ENCODE peak calls at places on chromosomes 6 and 20, in ten cellular contexts. D is RWPE2, M is dorsolateral prefrontal cortex, G is PC-3, W is tibial nerve, K is colonic mucosa, V is left ventricle myocardium inferior, S is brain microvascular endothelial cell, C is heart left ventricle, R is body of pancreas. I is an unnamed sample.

GRCh38 chr6:143765422-143766184 is 77.5 kb upstream of the LTV1 start:
- DNase-seq in G (no peak), K (no peak), M (no peak), R (no peak), S (no peak), V (no peak), D (no peak), W (no peak), C (no peak), I (no peak)

GRCh38 chr20:33076662-33077398 is 2.6 kb upstream of the BPIFB4 start:
- DNase-seq in V (no peak), R (no peak), G (peak; percentile 39), S (no peak), W (no peak), M (no peak), K (no peak), C (no peak), D (no peak), I (no peak)

GRCh38 chr6:150491796-150492142 is 107.9 kb upstream of the PLEKHG1 start:
- DNase-seq in M (no peak), K (no peak), S (no peak), V (no peak), G (no peak), D (no peak), R (no peak), C (no peak), W (no peak), I (no peak)

GRCh38 chr6:18387061-18387721 is at the start of gene RNF144B:
- DNase-seq in W (peak; percentile 45), V (peak; percentile 83), G (peak; percentile 94), S (peak; percentile 56), K (peak; percentile 90), R (peak; percentile 88), C (peak; percentile 82), M (peak; percentile 71), D (peak; percentile 91), I (peak; percentile 63)

GRCh38 chr6:51292659-51293058 is 474.0 kb downstream of the TFAP2B start:
- DNase-seq in S (peak; percentile 43), D (no peak), M (no peak), W (no peak), V (no peak), C (no peak), G (peak; percentile 75), K (no peak), R (no peak), I (no peak)

GRCh38 chr20:44454301-44454963 is 21.2 kb upstream of the TTPAL start:
- DNase-seq in C (no peak), W (no peak), V (no peak), S (no peak), G (no peak), M (no peak), K (no peak), D (no peak), R (no peak), I (no peak)

GRCh38 chr6:155171747-155172191 is 92.0 kb upstream of the CLDN20 start:
- DNase-seq in W (no peak), V (no peak), K (no peak), R (no peak), S (peak; percentile 38), M (no peak), D (no peak), C (no peak), G (no peak), I (no peak)

GRCh38 chr20:20292472-20292871 is 75.4 kb upstream of the INSM1 start:
- DNase-seq in K (no peak), C (no peak), S (no peak), M (no peak), V (no peak), D (no peak), W (no peak), G (no peak), R (no peak), I (no peak)

GRCh38 chr20:57663241-57663640 is 43.0 kb upstream of the ZBP1 start:
- DNase-seq in K (no peak), R (no peak), G (no peak), V (peak; percentile 4), S (no peak), D (peak; percentile 84), C (peak; percentile 11), W (no peak), M (peak; percentile 26), I (peak; percentile 31)

GRCh38 chr6:36824262-36824661 is 15.0 kb downstream of the CPNE5 start:
- DNase-seq in S (no peak), K (no peak), R (no peak), W (no peak), D (no peak), G (no peak), V (no peak), C (peak; percentile 39), M (no peak), I (no peak)

GRCh38 chr6:36823421-36824096 is 15.7 kb downstream of the CPNE5 start:
- DNase-seq in S (no peak), V (no peak), K (no peak), G (no peak), C (no peak), D (no peak), W (no peak), M (no peak), R (no peak), I (no peak)

GRCh38 chr6:36822506-36823269 is 16.6 kb downstream of the CPNE5 start:
- DNase-seq in C (peak; percentile 60), M (no peak), W (no peak), G (no peak), S (no peak), K (no peak), V (no peak), D (no peak), R (no peak), I (no peak)

GRCh38 chr6:36820700-36821580 is 18.3 kb downstream of the CPNE5 start:
- DNase-seq in C (peak; percentile 76), W (no peak), K (no peak), S (peak; percentile 61), R (no peak), D (no peak), M (no peak), G (no peak), V (no peak), I (no peak)

GRCh38 chr6:36821581-36822335 is 17.5 kb downstream of the CPNE5 start:
- DNase-seq in D (no peak), V (no peak), K (no peak), S (no peak), C (no peak), G (no peak), M (no peak), R (no peak), W (no peak), I (no peak)
- TF ChIP-seq CTCF in D (no peak), V (no peak), K (no peak), S (no peak), C (no peak), G (no peak), M (no peak), R (no peak), W (no peak), I (no peak)

GRCh38 chr6:107679457-107679856 is 144.7 kb downstream of the SCML4 start:
- DNase-seq in S (peak; percentile 76), K (no peak), V (peak; percentile 38), G (no peak), C (no peak), D (no peak), R (no peak), W (no peak), M (peak; percentile 66), I (peak; percentile 24)
- H3K27me3 ChIP-seq in S (no peaks in the 10 kb centered on the region), K (no peaks in the 10 kb centered on the region), V (no peaks in the 10 kb centered on the region), G (no peaks in the 10 kb centered on the region), C (no peaks in the 10 kb centered on the region), D (no peaks in the 10 kb centered on the region), R (no peaks in the 10 kb centered on the region), W (no peaks in the 10 kb centered on the region), M (no peaks in the 10 kb centered on the region), I (no peaks in the 10 kb centered on the region)

GRCh38 chr6:33957391-33958207 is 153.8 kb upstream of the MLN start:
- DNase-seq in D (no peak), S (no peak), C (no peak), M (no peak), K (no peak), R (no peak), G (no peak), V (no peak), W (no peak), I (no peak)

GRCh38 chr6:33959661-33960344 is 156.0 kb upstream of the MLN start:
- DNase-seq in W (no peak), K (no peak), V (no peak), M (no peak), D (no peak), C (no peak), R (no peak), G (peak; percentile 44), S (no peak), I (no peak)

GRCh38 chr6:33958208-33958862 is 154.5 kb upstream of the MLN start:
- DNase-seq in C (no peak), M (no peak), S (no peak), W (no peak), D (no peak), K (peak; percentile 43), G (peak; percentile 4), R (no peak), V (no peak), I (no peak)

GRCh38 chr6:33960345-33961313 is 156.8 kb upstream of the MLN start:
- DNase-seq in G (peak; percentile 65), C (no peak), M (peak; percentile 49), K (no peak), S (no peak), V (no peak), R (no peak), D (no peak), W (no peak), I (no peak)

GRCh38 chr6:33958863-33959651 is 155.3 kb upstream of the MLN start:
- DNase-seq in G (no peak), D (no peak), V (no peak), W (no peak), C (no peak), M (peak; percentile 45), R (no peak), S (no peak), K (no peak), I (no peak)
- TF ChIP-seq CTCF in G (peak; percentile 17), D (no peak), V (no peak), W (no peak), C (no peak), M (no peak), R (no peak), S (peak; percentile 4), K (no peak), I (no peak)

GRCh38 chr20:63219866-63220521 is 4.1 kb upstream of the YTHDF1 start:
- DNase-seq in M (no peak), K (no peak), W (no peak), D (peak; percentile 78), R (no peak), C (no peak), V (no peak), G (no peak), S (no peak), I (no peak)

GRCh38 chr20:63218701-63219446 is 2.9 kb upstream of the YTHDF1 start:
- DNase-seq in R (no peak), G (no peak), V (no peak), M (no peak), S (no peak), W (no peak), D (peak; percentile 80), K (no peak), C (no peak), I (no peak)

GRCh38 chr20:63222541-63222940 is 6.6 kb upstream of the YTHDF1 start:
- DNase-seq in G (peak; percentile 29), D (peak; percentile 76), M (no peak), R (no peak), K (no peak), W (no peak), S (no peak), C (no peak), V (no peak), I (peak; percentile 63)

GRCh38 chr20:63219447-63219821 is 3.5 kb upstream of the YTHDF1 start:
- DNase-seq in C (no peak), K (no peak), V (no peak), M (no peak), G (no peak), S (no peak), D (peak; percentile 76), W (no peak), R (no peak), I (no peak)

GRCh38 chr20:63220696-63221399 is 4.9 kb upstream of the YTHDF1 start:
- DNase-seq in G (no peak), W (no peak), R (no peak), K (no peak), S (no peak), D (peak; percentile 82), V (no peak), C (no peak), M (no peak), I (no peak)
- H3K27me3 ChIP-seq in G (no peaks in the 10 kb centered on the region), W (no peaks in the 10 kb centered on the region), R (no peaks in the 10 kb centered on the region), K (no peaks in the 10 kb centered on the region), S (peaks cover 3% of the 10 kb centered on the region), D (peaks cover 4% of the 10 kb centered on the region), V (peaks cover 26% of the 10 kb centered on the region), C (no peaks in the 10 kb centered on the region), M (no peaks in the 10 kb centered on the region), I (no peaks in the 10 kb centered on the region)

I was measured in Caco-2.